ENCODE peak calls at places on chromosomes 11 and 22, in eight cellular contexts. Z, S, V, J, G, N, L and W are unnamed samples.

GRCh38 chr22:19959043-19959586 is 17.5 kb upstream of the TXNRD2 start:
- DNase-seq in Z (no peak), S (no peak), V (no peak), J (no peak), G (no peak), N (peak; percentile 66), L (no peak), W (peak; percentile 39)

GRCh38 chr22:39472570-39473556 is 16.1 kb downstream of the MGAT3 start:
- DNase-seq in Z (no peak), S (peak; percentile 50), V (no peak), J (no peak), G (no peak), N (peak; percentile 58), L (no peak), W (no peak)

GRCh38 chr11:120184946-120185677 is 25.7 kb upstream of the OAF start:
- DNase-seq in Z (no peak), S (no peak), V (no peak), J (no peak), G (no peak), N (peak; percentile 39), L (no peak), W (peak; percentile 48)

GRCh38 chr11:68206211-68206610 is 6.9 kb downstream of the KMT5B start:
- DNase-seq in Z (no peak), S (peak; percentile 2), V (no peak), J (no peak), G (peak; percentile 60), N (peak; percentile 79), L (no peak), W (peak; percentile 69)

GRCh38 chr11:94664336-94664735 is 97.2 kb downstream of the PIWIL4 start:
- DNase-seq in Z (no peak), S (no peak), V (no peak), J (no peak), G (no peak), N (no peak), L (no peak), W (no peak)

GRCh38 chr11:103624708-103625623 is 411.5 kb upstream of the DDI1 start:
- DNase-seq in Z (no peak), S (no peak), V (no peak), J (no peak), G (peak; percentile 55), N (peak; percentile 98), L (no peak), W (peak; percentile 98)

GRCh38 chr11:1109918-1110705 is 35.4 kb downstream of the MUC2 start:
- DNase-seq in Z (no peak), S (no peak), V (no peak), J (no peak), G (no peak), N (no peak), L (no peak), W (no peak)

GRCh38 chr11:9550209-9550628 is 23.3 kb upstream of the WEE1 start:
- DNase-seq in Z (no peak), S (no peak), V (no peak), J (no peak), G (no peak), N (no peak), L (no peak), W (no peak)

GRCh38 chr22:41898645-41899044 is 16.2 kb downstream of the SHISA8 start:
- DNase-seq in Z (no peak), S (no peak), V (no peak), J (no peak), G (no peak), N (no peak), L (no peak), W (no peak)

GRCh38 chr11:11454671-11455223 is 101.7 kb upstream of the CSNK2A3 start:
- DNase-seq in Z (no peak), S (no peak), V (no peak), J (no peak), G (no peak), N (no peak), L (no peak), W (no peak)

GRCh38 chr22:20009018-20009482 is 7.6 kb downstream of the ARVCF start:
- DNase-seq in Z (no peak), S (no peak), V (no peak), J (no peak), G (no peak), N (no peak), L (no peak), W (no peak)

GRCh38 chr11:584287-584686 is 8.0 kb downstream of the PHRF1 start:
- DNase-seq in Z (no peak), S (no peak), V (no peak), J (no peak), G (no peak), N (no peak), L (no peak), W (no peak)

GRCh38 chr22:33792837-33793236 is 127.4 kb downstream of the LARGE1 start:
- DNase-seq in Z (no peak), S (peak; percentile 21), V (no peak), J (no peak), G (no peak), N (no peak), L (no peak), W (no peak)

GRCh38 chr22:40560551-40560950 is 76.0 kb downstream of the MRTFA start:
- DNase-seq in Z (no peak), S (no peak), V (no peak), J (no peak), G (no peak), N (peak; percentile 11), L (no peak), W (peak; percentile 65)

GRCh38 chr11:119934866-119935265 is 203.0 kb downstream of the TRIM29 start:
- DNase-seq in Z (no peak), S (no peak), V (no peak), J (no peak), G (no peak), N (no peak), L (no peak), W (no peak)

GRCh38 chr22:49365910-49366309 is 461.8 kb downstream of the BRD1 start:
- DNase-seq in Z (no peak), S (no peak), V (no peak), J (no peak), G (no peak), N (no peak), L (no peak), W (no peak)

GRCh38 chr11:9838229-9838628 is 174.4 kb downstream of the SWAP70 start:
- DNase-seq in Z (no peak), S (no peak), V (no peak), J (no peak), G (no peak), N (peak; percentile 48), L (no peak), W (no peak)

GRCh38 chr11:130548491-130548833 is 100.0 kb downstream of the ADAMTS15 start:
- DNase-seq in Z (no peak), S (no peak), V (no peak), J (no peak), G (no peak), N (no peak), L (no peak), W (peak; percentile 18)

GRCh38 chr11:106413222-106413621 is 335.8 kb downstream of the AASDHPPT start:
- DNase-seq in Z (no peak), S (no peak), V (no peak), J (no peak), G (no peak), N (no peak), L (no peak), W (no peak)

GRCh38 chr22:24188705-24189248 is 7.5 kb downstream of the SUSD2 start:
- DNase-seq in Z (no peak), S (no peak), V (no peak), J (no peak), G (no peak), N (no peak), L (no peak), W (no peak)

GRCh38 chr11:72391638-72392423 is 42.5 kb downstream of the CLPB start:
- DNase-seq in Z (no peak), S (no peak), V (no peak), J (no peak), G (no peak), N (no peak), L (no peak), W (no peak)

GRCh38 chr22:44179196-44179988 is 1.3 kb upstream of the PARVG start:
- DNase-seq in Z (no peak), S (no peak), V (no peak), J (no peak), G (no peak), N (no peak), L (no peak), W (no peak)

GRCh38 chr11:122202161-122202950 is 86.3 kb upstream of the BLID start:
- DNase-seq in Z (no peak), S (no peak), V (no peak), J (no peak), G (no peak), N (peak; percentile 79), L (no peak), W (peak; percentile 83)

GRCh38 chr11:27421819-27422494 is 50.6 kb downstream of the LGR4 start:
- DNase-seq in Z (no peak), S (no peak), V (no peak), J (no peak), G (no peak), N (no peak), L (no peak), W (no peak)